ENCODE peak calls at places on chromosome 11, in ten cellular contexts. E is left cardiac atrium; N is neural crest cell; P is COR-L47; K is endothelial cell of umbilical vein; M is activated naive CD8-positive, alpha-beta T cell treated with anti-CD3 and anti-CD28 coated beads, Interleukin-2, amount 50 U/mL, for 24 hours; U is nucleus accumbens; X is heart right ventricle; H is ELF-1; O is activated CD8-positive, alpha-beta memory T cell treated with anti-CD3 and anti-CD28 coated beads for 48 hours. S is an unnamed sample.

GRCh38 chr11:64036081-64037026 is 623 bp downstream of the FLRT1 start:
- DNase-seq in E (peak; percentile 65), N (no peak), P (peak; percentile 66), K (no peak), M (peak; percentile 14), U (peak; percentile 36), X (peak; percentile 46), H (no peak), O (no peak), S (no peak)

GRCh38 chr11:116224154-116224888 is 548.5 kb downstream of the BUD13 start:
- DNase-seq in E (peak; percentile 56), N (peak; percentile 63), P (peak; percentile 64), K (peak; percentile 34), M (peak; percentile 41), U (no peak), X (no peak), H (no peak), O (no peak), S (peak; percentile 5)

GRCh38 chr11:70502677-70503076 is 104.3 kb downstream of the CTTN start:
- DNase-seq in E (no peak), N (no peak), P (peak; percentile 84), K (no peak), M (no peak), U (no peak), X (no peak), H (no peak), O (no peak), S (no peak)

GRCh38 chr11:74611369-74611861 is 19.0 kb downstream of the POLD3 start:
- DNase-seq in E (no peak), N (no peak), P (peak; percentile 9), K (peak; percentile 46), M (no peak), U (no peak), X (no peak), H (no peak), O (no peak), S (no peak)

GRCh38 chr11:936199-936598 is 10.5 kb downstream of the AP2A2 start:
- DNase-seq in E (no peak), N (no peak), P (no peak), K (no peak), M (no peak), U (no peak), X (no peak), H (no peak), O (no peak), S (no peak)

GRCh38 chr11:73342633-73343032 is 33.6 kb upstream of the RELT start:
- DNase-seq in E (no peak), N (peak; percentile 28), P (peak; percentile 40), K (no peak), M (no peak), U (no peak), X (no peak), H (no peak), O (no peak), S (no peak)

GRCh38 chr11:110529043-110529442 is 99.3 kb downstream of the FDX1 start:
- DNase-seq in E (no peak), N (no peak), P (no peak), K (no peak), M (no peak), U (no peak), X (no peak), H (peak; percentile 15), O (no peak), S (peak; percentile 22)

GRCh38 chr11:68127791-68128681 is 6.8 kb upstream of the CHKA start:
- DNase-seq in E (peak; percentile 64), N (peak; percentile 66), P (no peak), K (peak; percentile 78), M (no peak), U (peak; percentile 51), X (peak; percentile 70), H (peak; percentile 96), O (no peak), S (peak; percentile 61)

GRCh38 chr11:27470166-27470565 is 2.4 kb downstream of the LGR4 start:
- DNase-seq in E (no peak), N (no peak), P (no peak), K (no peak), M (no peak), U (no peak), X (no peak), H (no peak), O (no peak), S (no peak)

GRCh38 chr11:118436639-118437045 is 350 bp downstream of the KMT2A start:
- DNase-seq in E (peak; percentile 39), N (peak; percentile 9), P (no peak), K (no peak), M (peak; percentile 54), U (no peak), X (peak; percentile 37), H (peak; percentile 18), O (no peak), S (no peak)

GRCh38 chr11:12185106-12185690 is 74.8 kb downstream of the MICAL2 start:
- DNase-seq in E (no peak), N (no peak), P (no peak), K (no peak), M (no peak), U (no peak), X (no peak), H (no peak), O (no peak), S (no peak)

GRCh38 chr11:33773399-33774355 is 643 bp downstream of the FBXO3 start:
- DNase-seq in E (peak; percentile 30), N (no peak), P (peak; percentile 39), K (peak; percentile 40), M (peak; percentile 26), U (no peak), X (no peak), H (peak; percentile 60), O (no peak), S (no peak)

GRCh38 chr11:77020751-77021150 is 13.4 kb upstream of the B3GNT6 start:
- DNase-seq in E (no peak), N (no peak), P (no peak), K (no peak), M (no peak), U (no peak), X (no peak), H (no peak), O (no peak), S (no peak)

GRCh38 chr11:64766881-64767280 is 7.1 kb upstream of the PYGM start:
- DNase-seq in E (no peak), N (no peak), P (no peak), K (no peak), M (no peak), U (no peak), X (no peak), H (no peak), O (no peak), S (no peak)

GRCh38 chr11:5123802-5124521 is 14.2 kb downstream of the OR52A5 start:
- DNase-seq in E (peak; percentile 44), N (peak; percentile 69), P (peak; percentile 27), K (peak; percentile 75), M (peak; percentile 51), U (peak; percentile 5), X (peak; percentile 18), H (peak; percentile 73), O (peak; percentile 4), S (peak; percentile 5)

GRCh38 chr11:40513281-40513680 is 946.2 kb downstream of the LRRC4C start:
- DNase-seq in E (no peak), N (no peak), P (no peak), K (no peak), M (no peak), U (no peak), X (no peak), H (no peak), O (no peak), S (no peak)

GRCh38 chr11:10076458-10077141 is 217.4 kb downstream of the SBF2 start:
- DNase-seq in E (peak; percentile 51), N (peak; percentile 4), P (no peak), K (peak; percentile 28), M (peak; percentile 44), U (no peak), X (peak; percentile 58), H (peak; percentile 74), O (peak; percentile 4), S (peak; percentile 38)

GRCh38 chr11:133343951-133344350 is 188.3 kb downstream of the OPCML start:
- DNase-seq in E (no peak), N (no peak), P (peak; percentile 44), K (no peak), M (no peak), U (no peak), X (no peak), H (peak; percentile 9), O (no peak), S (no peak)

GRCh38 chr11:116772443-116773202 is at the start of gene BUD13:
- DNase-seq in E (peak; percentile 92), N (peak; percentile 94), P (peak; percentile 86), K (peak; percentile 86), M (peak; percentile 97), U (peak; percentile 80), X (peak; percentile 94), H (peak; percentile 93), O (peak; percentile 97), S (peak; percentile 68)

GRCh38 chr11:122920579-122920978 is 38.0 kb downstream of the JHY start:
- DNase-seq in E (no peak), N (no peak), P (peak; percentile 85), K (no peak), M (no peak), U (no peak), X (no peak), H (peak; percentile 77), O (no peak), S (no peak)

GRCh38 chr11:46006418-46007070 is 84.1 kb downstream of the LARGE2 start:
- DNase-seq in E (no peak), N (peak; percentile 24), P (peak; percentile 78), K (peak; percentile 79), M (no peak), U (no peak), X (no peak), H (no peak), O (no peak), S (no peak)

GRCh38 chr11:1448166-1448825 is 38.3 kb downstream of the MOB2 start:
- DNase-seq in E (no peak), N (no peak), P (no peak), K (no peak), M (no peak), U (peak; percentile 46), X (no peak), H (no peak), O (no peak), S (no peak)

GRCh38 chr11:73257342-73258103 is 14.6 kb upstream of the P2RY6 start:
- DNase-seq in E (peak; percentile 76), N (no peak), P (no peak), K (peak; percentile 24), M (no peak), U (no peak), X (peak; percentile 48), H (peak; percentile 73), O (no peak), S (no peak)

GRCh38 chr11:38553033-38553432 is 1955.0 kb upstream of the RAG2 start:
- DNase-seq in E (no peak), N (no peak), P (no peak), K (no peak), M (no peak), U (no peak), X (no peak), H (no peak), O (no peak), S (no peak)

GRCh38 chr11:96001037-96001436 is 77.1 kb upstream of the MTMR2 start:
- DNase-seq in E (peak; percentile 88), N (no peak), P (no peak), K (no peak), M (no peak), U (peak; percentile 14), X (peak; percentile 61), H (no peak), O (no peak), S (no peak)

GRCh38 chr11:105786766-105787165 is 176.9 kb downstream of the GRIA4 start:
- DNase-seq in E (no peak), N (no peak), P (no peak), K (no peak), M (no peak), U (no peak), X (no peak), H (no peak), O (no peak), S (no peak)

GRCh38 chr11:133955091-133955846 is 1.5 kb downstream of the IGSF9B start:
- DNase-seq in E (peak; percentile 79), N (no peak), P (peak; percentile 68), K (no peak), M (peak; percentile 60), U (no peak), X (peak; percentile 74), H (no peak), O (no peak), S (no peak)

GRCh38 chr11:65445604-65446445 is 23.2 kb downstream of the NEAT1 start:
- DNase-seq in E (no peak), N (no peak), P (no peak), K (peak; percentile 55), M (no peak), U (no peak), X (no peak), H (peak; percentile 34), O (no peak), S (no peak)

S was measured in CMK.